ENCODE peak calls at places on chromosomes 6 and 20, in eight cellular contexts. J is pancreas; U is colonic mucosa; L is CD8-positive, alpha-beta T cell; M is A549; I is endodermal cell; D is SK-N-SH; A is CD8-positive, alpha-beta memory T cell. V is an unnamed sample.

GRCh38 chr6:116404706-116405105 is 34.0 kb downstream of the DSE start:
- DNase-seq in J (no peak), U (no peak), L (no peak), M (no peak), I (no peak), D (no peak), A (no peak), V (no peak)

GRCh38 chr6:137958809-137959565 is 91.9 kb downstream of the TNFAIP3 start:
- DNase-seq in J (no peak), U (no peak), L (no peak), M (no peak), I (no peak), D (no peak), A (no peak), V (no peak)

GRCh38 chr6:134077301-134077700 is 24.9 kb upstream of the SLC2A12 start:
- DNase-seq in J (no peak), U (no peak), L (no peak), M (no peak), I (no peak), D (no peak), A (no peak), V (no peak)

GRCh38 chr6:135722679-135723078 is 128.8 kb upstream of the PDE7B start:
- DNase-seq in J (no peak), U (no peak), L (no peak), M (peak; percentile 72), I (no peak), D (no peak), A (no peak), V (peak; percentile 68)

GRCh38 chr6:39561536-39562266 is 163.5 kb downstream of the KIF6 start:
- DNase-seq in J (peak; percentile 48), U (no peak), L (no peak), M (no peak), I (no peak), D (no peak), A (no peak), V (no peak)

GRCh38 chr6:11126876-11127275 is 15.4 kb upstream of the ERVFRD-1 start:
- DNase-seq in J (no peak), U (peak; percentile 10), L (no peak), M (no peak), I (peak; percentile 73), D (no peak), A (no peak), V (no peak)

GRCh38 chr20:46014517-46015396 is 6.0 kb downstream of the MMP9 start:
- DNase-seq in J (no peak), U (no peak), L (no peak), M (no peak), I (no peak), D (no peak), A (no peak), V (no peak)

GRCh38 chr6:21664263-21665081 is 70.9 kb downstream of the SOX4 start:
- DNase-seq in J (peak; percentile 7), U (peak; percentile 24), L (no peak), M (peak; percentile 18), I (peak; percentile 91), D (no peak), A (no peak), V (peak; percentile 58)

GRCh38 chr20:63625771-63626423 is 1.0 kb downstream of the GMEB2 start:
- DNase-seq in J (no peak), U (no peak), L (peak; percentile 30), M (no peak), I (peak; percentile 68), D (peak; percentile 67), A (no peak), V (peak; percentile 56)

GRCh38 chr6:22627644-22628043 is 58.3 kb downstream of the HDGFL1 start:
- DNase-seq in J (no peak), U (no peak), L (no peak), M (no peak), I (no peak), D (no peak), A (no peak), V (no peak)

GRCh38 chr6:119027465-119027864 is 51.0 kb downstream of the FAM184A start:
- DNase-seq in J (no peak), U (no peak), L (no peak), M (no peak), I (no peak), D (no peak), A (no peak), V (no peak)

GRCh38 chr6:116974526-116974925 is 97.5 kb downstream of the RFX6 start:
- DNase-seq in J (no peak), U (no peak), L (no peak), M (no peak), I (no peak), D (no peak), A (no peak), V (no peak)

GRCh38 chr20:58433029-58433657 is 44.1 kb downstream of the VAPB start:
- DNase-seq in J (no peak), U (no peak), L (no peak), M (no peak), I (no peak), D (no peak), A (no peak), V (no peak)

GRCh38 chr6:43491750-43492661 is 14.6 kb downstream of the TJAP1 start:
- DNase-seq in J (no peak), U (peak; percentile 70), L (no peak), M (no peak), I (no peak), D (peak; percentile 52), A (no peak), V (no peak)

GRCh38 chr6:134254118-134254517 is 63.8 kb downstream of the SGK1 start:
- DNase-seq in J (no peak), U (no peak), L (no peak), M (no peak), I (no peak), D (no peak), A (no peak), V (no peak)

GRCh38 chr6:47253136-47253535 is 56.6 kb downstream of the TNFRSF21 start:
- DNase-seq in J (no peak), U (no peak), L (no peak), M (no peak), I (no peak), D (no peak), A (no peak), V (no peak)

GRCh38 chr6:26500102-26500501 is at the start of gene BTN1A1:
- DNase-seq in J (no peak), U (no peak), L (no peak), M (no peak), I (peak; percentile 57), D (no peak), A (no peak), V (no peak)

GRCh38 chr6:15411766-15412165 is 165.9 kb downstream of the JARID2 start:
- DNase-seq in J (no peak), U (no peak), L (no peak), M (no peak), I (no peak), D (no peak), A (no peak), V (no peak)
- H3K4me1 ChIP-seq in J (no peaks in the 10 kb centered on the region), U (no peaks in the 10 kb centered on the region), L (peaks cover 30% of the 10 kb centered on the region), M (peaks cover 6% of the 10 kb centered on the region), I (peaks cover 16% of the 10 kb centered on the region), D (peaks cover 5% of the 10 kb centered on the region), A (peaks cover 39% of the 10 kb centered on the region), V (peaks cover 29% of the 10 kb centered on the region)

DNA sequence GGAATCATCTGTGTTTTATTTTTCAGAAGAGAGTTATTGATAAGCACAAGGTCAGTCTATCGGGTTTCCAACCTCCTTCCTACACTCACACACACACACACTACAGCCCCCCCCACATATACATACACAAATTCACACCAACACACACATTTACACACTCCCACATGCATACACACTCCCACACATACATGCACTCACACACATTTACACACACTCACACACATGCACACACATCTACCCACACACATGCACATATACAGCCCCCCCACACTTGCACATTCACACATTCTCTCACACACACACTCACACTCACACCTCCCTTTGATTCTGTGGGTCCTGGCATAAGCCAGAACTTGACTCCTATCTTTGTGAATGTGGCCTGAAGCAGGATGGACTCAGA is 34.5 kb upstream of the PAX1 start:
- DNase-seq in J (no peak), U (no peak), L (no peak), M (no peak), I (no peak), D (no peak), A (no peak), V (no peak)
- H3K4me1 ChIP-seq in J (no peaks in the 10 kb centered on the region), U (no peaks in the 10 kb centered on the region), L (no peaks in the 10 kb centered on the region), M (no peaks in the 10 kb centered on the region), I (peaks cover 2% of the 10 kb centered on the region), D (no peaks in the 10 kb centered on the region), A (no peaks in the 10 kb centered on the region), V (no peaks in the 10 kb centered on the region)

DNA sequence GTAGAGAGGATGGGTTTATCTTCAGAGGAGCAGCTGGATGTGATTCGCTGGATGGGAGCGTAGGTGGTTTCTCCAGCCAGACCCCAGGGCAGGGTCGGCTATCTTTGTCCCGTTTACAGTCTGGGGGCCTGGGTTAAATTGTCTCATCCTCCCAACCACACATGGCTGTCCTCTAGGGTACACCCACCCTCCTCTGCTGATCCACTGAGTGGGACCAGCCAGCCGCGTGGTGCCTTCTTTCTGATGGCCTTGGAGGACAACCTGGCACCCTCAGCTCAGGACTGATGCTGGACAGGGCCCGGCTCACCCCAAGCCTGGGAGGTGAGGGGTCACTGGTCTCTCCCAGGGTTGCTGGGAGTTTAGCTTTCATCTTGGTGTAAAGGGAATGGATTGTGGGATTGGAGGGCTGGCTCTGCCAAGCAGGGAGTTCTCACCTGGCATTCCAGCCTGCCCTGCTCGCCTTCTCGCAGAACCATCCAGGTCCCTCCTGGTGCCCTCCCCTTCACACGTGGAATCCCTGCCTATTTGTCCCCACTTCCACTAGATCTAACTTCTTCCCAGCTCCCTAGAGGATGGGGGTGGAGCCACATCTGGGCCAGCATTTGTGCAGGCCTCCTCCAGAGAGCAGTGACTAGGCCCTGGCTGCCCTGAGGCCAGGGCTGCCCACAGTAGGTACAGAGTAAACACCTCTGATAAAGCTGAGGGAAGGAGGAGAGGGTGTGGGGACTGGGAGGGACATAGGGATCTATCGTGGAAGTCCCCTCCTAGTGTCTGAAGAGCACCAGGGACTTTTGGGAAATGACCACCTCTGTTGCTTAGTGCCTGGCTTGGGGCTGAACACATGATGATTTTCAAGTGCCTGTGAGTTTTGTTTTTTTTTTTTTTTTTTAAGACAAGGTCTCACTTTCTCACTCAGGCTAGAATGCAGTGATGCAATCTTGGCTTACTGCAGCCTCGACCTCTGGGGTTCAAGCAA is 1.6 kb downstream of the ITPR3 start:
- DNase-seq in J (no peak), U (peak; percentile 72), L (no peak), M (no peak), I (no peak), D (no peak), A (no peak), V (peak; percentile 58)
- H3K4me1 ChIP-seq in J (peaks cover 8% of the 10 kb centered on the region), U (peaks cover 17% of the 10 kb centered on the region), L (peaks cover 31% of the 10 kb centered on the region), M (peaks cover 36% of the 10 kb centered on the region), I (no peaks in the 10 kb centered on the region), D (peaks cover 19% of the 10 kb centered on the region), A (peaks cover 33% of the 10 kb centered on the region), V (no peaks in the 10 kb centered on the region)

DNA sequence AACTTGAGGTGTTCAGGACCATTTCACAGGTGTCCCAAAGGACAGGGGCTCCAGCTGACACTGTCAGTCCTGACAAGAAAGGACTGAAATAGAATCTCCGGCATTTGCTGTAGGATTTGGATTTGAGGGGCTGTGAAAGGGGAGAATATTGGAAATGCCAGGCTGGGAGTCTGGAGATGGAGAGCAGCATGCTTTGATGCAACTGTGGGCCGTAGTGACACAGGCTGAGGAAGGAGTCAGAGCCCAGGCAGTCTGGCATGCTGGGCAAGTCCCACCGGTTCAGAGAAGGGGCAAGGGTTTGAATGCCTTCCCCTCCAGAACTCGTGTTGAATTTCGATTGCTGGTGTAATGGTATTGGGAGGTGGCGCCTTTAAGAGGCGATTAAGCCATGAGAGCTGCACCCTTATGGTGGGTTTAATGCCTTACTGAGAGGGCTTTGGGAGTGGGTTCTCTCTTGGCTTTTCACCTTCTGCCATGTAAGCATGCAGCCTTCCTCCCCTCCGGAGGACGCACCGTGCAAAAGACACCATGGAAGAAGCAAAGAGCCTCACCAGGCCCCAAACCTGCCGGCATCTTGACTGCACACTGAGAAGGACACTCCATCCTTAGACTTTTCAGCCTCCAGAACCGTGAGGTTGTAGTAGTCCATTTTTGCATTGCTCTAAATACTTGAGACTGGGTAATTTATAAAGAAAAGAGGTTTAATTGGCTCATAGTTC is 9.4 kb upstream of the PYGB start:
- DNase-seq in J (no peak), U (no peak), L (no peak), M (no peak), I (no peak), D (no peak), A (no peak), V (no peak)
- H3K4me1 ChIP-seq in J (peaks cover 2% of the 10 kb centered on the region), U (peaks cover 17% of the 10 kb centered on the region), L (no peaks in the 10 kb centered on the region), M (peaks cover 74% of the 10 kb centered on the region), I (peaks cover 3% of the 10 kb centered on the region), D (peaks cover 6% of the 10 kb centered on the region), A (no peaks in the 10 kb centered on the region), V (peaks cover 19% of the 10 kb centered on the region)